ENCODE peak calls at places on chromosomes 2 and 18, in six cellular contexts. J is CD4-positive, alpha-beta memory T cell; E is body of pancreas; M is MM.1S; D is HAP-1; C is neural progenitor cell. F is an unnamed sample. For H3K4me1, the result is how much of the 10 kb centered on the place peaks cover.

GRCh38 chr2:160279813-160280465 is 79.9 kb upstream of the ITGB6 start:
- DNase-seq in M (no peak), D (no peak), C (no peak), J (peak), E (no peak), F (no peak)

GRCh38 chr2:46653539-46653938 is 174.2 kb downstream of the TMEM247 start:
- DNase-seq in J (no peak), C (no peak), E (no peak), M (no peak), D (no peak), F (no peak)

GRCh38 chr2:99259465-99259864 is 4.0 kb upstream of the LYG2 start:
- DNase-seq in C (no peak), D (no peak), M (no peak), J (no peak), E (no peak), F (no peak)

GRCh38 chr18:12768622-12769021 is 65.8 kb downstream of the PSMG2 start:
- DNase-seq in D (no peak), C (no peak), J (no peak), E (no peak), M (no peak), F (no peak)

GRCh38 chr2:180124273-180124881 is 117.3 kb upstream of the CWC22 start:
- DNase-seq in C (peak), M (peak), D (peak), E (no peak), J (peak), F (peak)

GRCh38 chr2:17879137-17879912 is 858 bp downstream of the KCNS3 start:
- DNase-seq in D (peak), M (peak), C (peak), J (no peak), E (peak), F (no peak)

GRCh38 chr18:43484710-43485109 is 207.4 kb upstream of the SYT4 start:
- DNase-seq in C (no peak), E (peak), J (no peak), D (no peak), M (no peak), F (no peak)

GRCh38 chr2:100136310-100136709 is 6.1 kb downstream of the AFF3 start:
- DNase-seq in C (no peak), M (no peak), E (no peak), J (no peak), D (no peak), F (no peak)

GRCh38 chr2:39429738-39430137 is 7.3 kb downstream of the MAP4K3 start:
- DNase-seq in E (no peak), D (no peak), M (no peak), J (no peak), C (no peak), F (no peak)
- H3K4me1 ChIP-seq in E (under half), D (half or more), M (under half), J (under half), C (under half), F (under half)

GRCh38 chr2:37885329-37885993 is 39.6 kb upstream of the RMDN2 start:
- DNase-seq in J (no peak), E (no peak), C (peak), D (no peak), M (no peak), F (no peak)
- H3K4me1 ChIP-seq in J (under half), E (under half), C (under half), D (under half), M (under half), F (under half)

DNA sequence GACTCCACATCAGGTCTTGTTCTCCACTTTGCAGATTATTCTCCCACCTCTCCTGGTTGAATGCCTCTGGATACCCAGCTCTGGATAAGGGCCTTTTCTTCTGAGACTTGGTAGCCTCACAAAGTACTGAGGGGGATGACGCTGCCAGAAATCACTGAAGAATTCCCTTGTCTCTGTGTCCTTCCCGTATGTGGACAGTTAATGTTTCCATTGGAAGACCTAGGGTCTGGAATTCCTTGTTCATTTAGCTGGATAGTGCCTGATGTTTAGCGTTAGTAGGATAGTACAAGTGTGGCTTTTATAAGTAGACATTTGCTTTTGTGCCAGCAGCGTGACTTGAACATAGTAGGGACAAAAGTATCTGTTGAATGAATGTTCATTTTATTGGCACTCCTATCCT is 76.9 kb downstream of the CLHC1 start:
- DNase-seq in E (no peak), C (no peak), D (no peak), J (no peak), M (no peak), F (no peak)
- H3K4me1 ChIP-seq in E (half or more), C (under half), D (under half), J (under half), M (under half), F (under half)

GRCh38 chr2:119428488-119429224 is 3.0 kb upstream of the TMEM37 start:
- DNase-seq in E (no peak), C (no peak), D (no peak), J (no peak), M (no peak), F (peak)

GRCh38 chr2:119429225-119430000 is 2.2 kb upstream of the TMEM37 start:
- DNase-seq in E (no peak), D (no peak), C (no peak), J (no peak), M (peak), F (peak)

GRCh38 chr2:119431155-119431975 is at the start of gene TMEM37:
- DNase-seq in D (peak), C (peak), J (no peak), E (peak), M (peak), F (no peak)

GRCh38 chr2:119431976-119432881 is 575 bp downstream of the TMEM37 start:
- DNase-seq in M (no peak), D (no peak), E (peak), C (peak), J (no peak), F (no peak)

GRCh38 chr2:119430023-119430498 is 1.6 kb upstream of the TMEM37 start:
- DNase-seq in E (no peak), J (no peak), C (no peak), M (no peak), D (no peak), F (no peak)
- H3K4me1 ChIP-seq in E (half or more), J (under half), C (under half), M (under half), D (under half), F (under half)

DNA sequence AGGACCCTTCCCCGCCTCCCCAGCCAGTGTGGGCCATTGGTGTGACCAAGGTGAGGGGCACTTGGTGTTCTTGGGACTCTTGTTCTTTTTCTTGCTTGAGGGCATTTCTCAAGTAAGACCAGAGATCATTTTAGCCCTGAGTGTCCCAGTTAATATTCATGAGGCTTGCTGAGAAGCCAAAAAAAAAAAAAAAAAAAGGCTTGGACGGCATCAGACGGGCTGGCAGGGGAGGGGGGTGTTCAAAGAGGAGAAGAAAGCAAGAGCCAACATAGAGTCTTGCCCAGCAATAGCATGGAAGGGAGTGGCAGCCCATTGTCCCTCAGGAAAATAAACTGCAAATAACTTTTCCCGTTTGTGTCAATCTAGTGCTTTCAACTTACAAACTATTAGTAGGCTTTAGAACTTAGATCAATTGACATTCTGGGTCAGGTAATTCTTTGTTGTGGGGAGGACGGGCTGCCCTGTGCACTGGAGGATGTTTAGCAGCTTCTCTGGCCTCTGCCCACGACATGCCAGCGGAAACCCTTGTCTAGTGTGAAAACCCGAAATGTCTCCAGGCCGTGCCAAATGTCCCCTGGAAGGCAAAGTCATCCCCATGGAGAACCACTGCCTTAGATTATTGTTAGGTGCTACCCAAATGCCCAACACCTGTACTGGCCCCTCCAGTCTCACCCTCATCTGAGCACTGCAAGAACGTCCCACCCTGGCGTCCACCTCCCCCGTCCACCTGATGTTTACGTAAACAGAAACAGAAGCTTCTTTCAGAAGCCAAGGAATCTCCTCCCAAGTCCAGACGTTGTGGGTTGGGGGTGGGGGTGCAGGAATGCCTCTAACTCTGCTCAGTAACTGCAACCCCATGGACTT is 163.4 kb downstream of the BCL2 start:
- DNase-seq in M (no peak), D (no peak), E (no peak), C (no peak), J (no peak), F (no peak)
- H3K4me1 ChIP-seq in M (half or more), D (under half), E (under half), C (under half), J (half or more), F (half or more)

DNA sequence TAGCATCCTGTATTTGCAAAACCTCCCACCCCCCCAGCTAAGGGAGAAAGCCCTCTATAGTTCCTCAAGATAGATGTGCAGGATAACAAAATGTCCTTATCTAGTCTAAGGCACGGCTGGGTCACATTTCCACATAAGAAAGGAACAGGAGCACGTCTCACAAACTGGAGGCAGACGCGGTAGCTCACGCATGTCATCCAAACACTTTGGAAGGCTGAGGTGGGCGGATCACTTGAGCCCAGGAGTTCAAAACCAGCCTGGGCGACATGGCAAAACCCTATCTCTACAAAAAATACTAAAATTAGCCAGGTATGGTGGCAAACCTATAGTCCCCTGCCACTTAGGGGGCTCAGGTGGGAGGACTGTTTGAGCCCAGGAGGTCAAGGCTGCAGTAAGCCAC is 9.3 kb downstream of the SF3B1 start:
- DNase-seq in J (no peak), E (no peak), D (no peak), M (no peak), C (no peak), F (no peak)
- H3K4me1 ChIP-seq in J (half or more), E (half or more), D (under half), M (under half), C (under half), F (half or more)

F was measured in tibial nerve.